ENCODE peak calls at places on chromosome X, in eight cellular contexts. P is ovary, I is AG09309, H is adrenal gland, V is body of pancreas, R is spleen, U is upper lobe of right lung, F is fibroblast of lung. S is an unnamed sample.

GRCh38 chrX:71292669-71293379 is 8.7 kb upstream of the ITGB1BP2 start:
- DNase-seq in P (no peak), I (no peak), H (no peak), V (no peak), R (no peak), U (no peak), F (peak; percentile 70), S (no peak)

GRCh38 chrX:9339603-9340569 is 125.0 kb upstream of the TBL1X start:
- DNase-seq in P (peak; percentile 46), I (no peak), H (peak; percentile 8), V (no peak), R (peak; percentile 83), U (no peak), F (no peak), S (no peak)

GRCh38 chrX:103157511-103158316 is 57.2 kb upstream of the BEX4 start:
- DNase-seq in P (no peak), I (no peak), H (peak; percentile 43), V (peak; percentile 17), R (no peak), U (no peak), F (peak; percentile 33), S (peak; percentile 3)

GRCh38 chrX:42967681-42968080 is 189.7 kb upstream of the PPP1R2C start:
- DNase-seq in P (no peak), I (no peak), H (peak; percentile 18), V (no peak), R (no peak), U (no peak), F (peak; percentile 3), S (no peak)

GRCh38 chrX:24603191-24603590 is 44.0 kb downstream of the PCYT1B start:
- DNase-seq in P (no peak), I (no peak), H (no peak), V (no peak), R (no peak), U (no peak), F (no peak), S (no peak)

GRCh38 chrX:519741-520140 is 110.8 kb upstream of the SHOX start:
- DNase-seq in P (no peak), I (no peak), H (no peak), V (no peak), R (no peak), U (no peak), F (no peak), S (no peak)

GRCh38 chrX:136689441-136689840 is 41.5 kb downstream of the CD40LG start:
- DNase-seq in P (no peak), I (no peak), H (no peak), V (no peak), R (no peak), U (no peak), F (peak; percentile 66), S (no peak)

GRCh38 chrX:144006811-144007210 is 122.9 kb downstream of the UBE2NL start:
- DNase-seq in P (no peak), I (peak; percentile 2), H (no peak), V (no peak), R (no peak), U (no peak), F (peak; percentile 25), S (no peak)

GRCh38 chrX:136268051-136269048 is 17.1 kb upstream of the MAP7D3 start:
- DNase-seq in P (no peak), I (no peak), H (peak; percentile 49), V (peak; percentile 30), R (no peak), U (no peak), F (no peak), S (peak; percentile 42)

GRCh38 chrX:47380268-47380667 is 9.9 kb downstream of the ZNF157 start:
- DNase-seq in P (no peak), I (peak; percentile 29), H (peak; percentile 6), V (peak; percentile 23), R (peak; percentile 81), U (no peak), F (no peak), S (no peak)

GRCh38 chrX:17580529-17581155 is 156.7 kb upstream of the SCML1 start:
- DNase-seq in P (no peak), I (peak; percentile 49), H (peak; percentile 25), V (no peak), R (no peak), U (no peak), F (peak; percentile 90), S (no peak)

GRCh38 chrX:1316527-1316926 is 20.1 kb upstream of the IL3RA start:
- DNase-seq in P (no peak), I (no peak), H (peak; percentile 76), V (peak; percentile 82), R (peak; percentile 90), U (peak; percentile 88), F (no peak), S (peak; percentile 10)

GRCh38 chrX:50691820-50692219 is 122.2 kb downstream of the SHROOM4 start:
- DNase-seq in P (no peak), I (no peak), H (peak; percentile 20), V (peak; percentile 13), R (no peak), U (no peak), F (peak; percentile 23), S (no peak)

GRCh38 chrX:45888518-45888917 is 656.7 kb downstream of the ZNF674 start:
- DNase-seq in P (no peak), I (no peak), H (no peak), V (peak; percentile 3), R (no peak), U (no peak), F (no peak), S (no peak)

GRCh38 chrX:119694601-119695534 is 1.9 kb upstream of the SEPTIN6 start:
- DNase-seq in P (no peak), I (no peak), H (peak; percentile 44), V (no peak), R (peak; percentile 78), U (no peak), F (no peak), S (no peak)
- TF ChIP-seq CTCF in P (no peak), I (no peak), H (no peak), V (no peak), R (no peak), U (no peak), F (no peak), S (no peak)

DNA sequence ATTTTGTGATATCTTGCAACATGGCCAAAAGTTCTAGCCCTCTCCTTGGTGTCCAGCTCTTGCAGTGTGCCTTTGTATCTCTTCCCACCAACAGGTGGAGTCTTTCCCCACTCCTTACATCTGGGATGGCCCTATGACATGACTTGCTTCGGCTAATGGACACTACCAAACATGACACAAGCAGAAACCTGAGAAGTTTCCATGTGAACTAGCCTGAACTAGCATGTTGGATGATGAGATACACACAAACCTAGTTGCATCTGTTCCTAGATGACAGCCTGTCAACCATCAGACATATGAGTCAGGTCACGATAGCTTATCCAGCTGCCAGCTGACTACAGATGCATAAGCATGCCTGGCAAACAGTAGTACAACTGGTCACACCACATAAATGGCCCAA is 207.5 kb upstream of the FTHL17 start:
- DNase-seq in P (no peak), I (no peak), H (no peak), V (no peak), R (no peak), U (no peak), F (peak; percentile 12), S (no peak)
- TF ChIP-seq CTCF in P (no peak), I (peak; percentile 35), H (peak; percentile 10), V (no peak), R (no peak), U (peak; percentile 13), F (no peak), S (peak; percentile 27)

GRCh38 chrX:150018931-150019331 is 80.6 kb upstream of the EOLA2 start:
- DNase-seq in P (no peak), I (peak; percentile 27), H (no peak), V (no peak), R (no peak), U (no peak), F (peak; percentile 48), S (no peak)
- TF ChIP-seq CTCF in P (no peak), I (no peak), H (no peak), V (no peak), R (no peak), U (no peak), F (no peak), S (no peak)

GRCh38 chrX:107775734-107776511 is at the start of gene TSC22D3:
- DNase-seq in P (peak; percentile 79), I (peak; percentile 1), H (peak; percentile 88), V (peak; percentile 90), R (peak; percentile 87), U (peak; percentile 90), F (peak; percentile 54), S (peak; percentile 90)
- TF ChIP-seq CTCF in P (peak; percentile 8), I (peak; percentile 8), H (no peak), V (no peak), R (no peak), U (peak; percentile 13), F (no peak), S (no peak)

GRCh38 chrX:26778320-26778888 is 562.4 kb downstream of the MAGEB5 start:
- DNase-seq in P (no peak), I (no peak), H (no peak), V (no peak), R (no peak), U (no peak), F (no peak), S (no peak)

GRCh38 chrX:26788402-26788998 is 572.5 kb downstream of the MAGEB5 start:
- DNase-seq in P (no peak), I (no peak), H (no peak), V (no peak), R (no peak), U (no peak), F (no peak), S (no peak)

GRCh38 chrX:26783512-26784225 is 567.7 kb downstream of the MAGEB5 start:
- DNase-seq in P (no peak), I (no peak), H (peak; percentile 56), V (peak; percentile 36), R (peak; percentile 35), U (no peak), F (peak; percentile 2), S (peak; percentile 1)
- TF ChIP-seq CTCF in P (no peak), I (no peak), H (peak; percentile 50), V (peak; percentile 21), R (no peak), U (peak; percentile 35), F (peak; percentile 6), S (no peak)

S was measured in thyroid gland.